ENCODE peak calls at places on chromosomes 7 and 10, in eight cellular contexts. C, L, E, S, I, X, H and U are unnamed samples.

GRCh38 chr10:10662720-10663467 is 354.8 kb upstream of the CELF2 start:
- DNase-seq in S (no peak), H (no peak), I (no peak), X (no peak), L (no peak), E (no peak), C (no peak), U (no peak)

GRCh38 chr10:97888134-97888533 is 38.5 kb downstream of the GOLGA7B start:
- DNase-seq in I (no peak), E (no peak), C (no peak), L (no peak), S (no peak), X (no peak), H (no peak), U (no peak)

GRCh38 chr10:33617381-33617780 is 282.9 kb upstream of the NRP1 start:
- DNase-seq in L (no peak), I (no peak), S (no peak), E (no peak), H (no peak), X (no peak), C (no peak), U (no peak)

GRCh38 chr10:84353052-84353803 is 24.8 kb downstream of the CCSER2 start:
- DNase-seq in H (no peak), L (no peak), E (no peak), S (no peak), C (no peak), X (no peak), I (no peak), U (no peak)

GRCh38 chr7:134128829-134129228 is 1.7 kb downstream of the LRGUK start:
- DNase-seq in E (no peak), L (no peak), X (no peak), C (no peak), H (no peak), I (no peak), S (no peak), U (no peak)

GRCh38 chr7:2403718-2404648 is 572 bp downstream of the CHST12 start:
- DNase-seq in X (no peak), C (no peak), I (no peak), S (peak), H (no peak), E (no peak), L (no peak), U (no peak)

GRCh38 chr7:18590259-18590658 is 94.7 kb downstream of the HDAC9 start:
- DNase-seq in I (no peak), H (no peak), C (no peak), E (no peak), L (no peak), X (no peak), S (no peak), U (no peak)

GRCh38 chr10:119654540-119654939 is 3.4 kb downstream of the BAG3 start:
- DNase-seq in C (no peak), H (no peak), X (no peak), S (peak), I (no peak), L (no peak), E (peak), U (peak)

GRCh38 chr7:126930166-126930565 is 322.6 kb downstream of the GRM8 start:
- DNase-seq in X (no peak), I (no peak), C (no peak), L (no peak), S (no peak), H (no peak), E (no peak), U (no peak)

GRCh38 chr7:112215787-112216186 is 9.3 kb downstream of the ZNF277 start:
- DNase-seq in L (no peak), H (no peak), C (no peak), I (no peak), X (no peak), S (no peak), E (no peak), U (no peak)

GRCh38 chr7:103879411-103879810 is 110.0 kb downstream of the RELN start:
- DNase-seq in X (no peak), E (no peak), S (no peak), C (no peak), H (no peak), L (no peak), I (no peak), U (no peak)

GRCh38 chr7:111860248-111860647 is 298.0 kb upstream of the IMMP2L start:
- DNase-seq in S (no peak), C (no peak), I (no peak), L (no peak), H (no peak), E (no peak), X (no peak), U (no peak)

GRCh38 chr10:103648951-103649532 is 155.5 kb downstream of the NEURL1 start:
- DNase-seq in L (no peak), H (no peak), C (peak), X (no peak), I (peak), E (no peak), S (no peak), U (no peak)

GRCh38 chr7:81846398-81846797 is 76.6 kb upstream of the HGF start:
- DNase-seq in S (no peak), I (no peak), E (peak), X (no peak), C (peak), H (peak), L (no peak), U (peak)

GRCh38 chr7:30212720-30213119 is 71.7 kb upstream of the ZNRF2 start:
- DNase-seq in C (no peak), X (no peak), S (no peak), E (no peak), I (no peak), L (no peak), H (no peak), U (peak)

GRCh38 chr7:39603931-39604330 is 19.4 kb upstream of the RALA start:
- DNase-seq in S (no peak), H (no peak), C (no peak), E (no peak), L (no peak), X (no peak), I (no peak), U (no peak)

GRCh38 chr10:132329565-132330485 is 2.2 kb upstream of the LRRC27 start:
- DNase-seq in L (no peak), C (peak), E (peak), X (no peak), I (no peak), H (no peak), S (no peak), U (no peak)

GRCh38 chr7:964401-965231 is 10.1 kb upstream of the ADAP1 start:
- DNase-seq in E (peak), L (no peak), C (peak), S (peak), I (no peak), X (peak), H (no peak), U (no peak)

GRCh38 chr10:72081772-72082590 is 6.4 kb downstream of the SPOCK2 start:
- DNase-seq in C (no peak), X (no peak), I (no peak), H (no peak), L (no peak), E (peak), S (no peak), U (peak)

GRCh38 chr10:31101123-31101522 is 69.5 kb upstream of the ZNF438 start:
- DNase-seq in I (no peak), S (no peak), C (peak), H (peak), L (no peak), X (no peak), E (peak), U (peak)

GRCh38 chr10:33453081-33453850 is 118.8 kb upstream of the NRP1 start:
- DNase-seq in H (no peak), X (no peak), C (peak), L (no peak), I (no peak), S (no peak), E (no peak), U (peak)

GRCh38 chr10:47179291-47179647 is 120.7 kb upstream of the GDF10 start:
- DNase-seq in L (no peak), S (peak), C (no peak), X (no peak), H (no peak), E (no peak), I (no peak), U (no peak)

GRCh38 chr7:69932034-69932628 is 333.9 kb downstream of the AUTS2 start:
- DNase-seq in L (no peak), I (no peak), C (peak), X (no peak), S (peak), E (peak), H (no peak), U (peak)

GRCh38 chr10:34906021-34906965 is 91.2 kb upstream of the PARD3 start:
- DNase-seq in X (no peak), H (no peak), E (no peak), L (no peak), S (peak), C (peak), I (no peak), U (peak)

GRCh38 chr10:90062786-90063185 is 361.4 kb downstream of the KIF20B start:
- DNase-seq in I (no peak), X (no peak), C (peak), L (no peak), H (no peak), S (no peak), E (no peak), U (no peak)

GRCh38 chr7:37322831-37323230 is 125.8 kb downstream of the ELMO1 start:
- DNase-seq in E (no peak), H (no peak), S (no peak), L (no peak), X (no peak), I (no peak), C (no peak), U (no peak)

GRCh38 chr7:113217314-113217713 is 99.0 kb upstream of the SMIM30 start:
- DNase-seq in C (peak), L (no peak), H (no peak), E (no peak), S (no peak), X (no peak), I (no peak), U (no peak)

GRCh38 chr10:5143137-5143536 is 41.8 kb downstream of the AKR1C8 start:
- DNase-seq in S (no peak), H (no peak), L (no peak), C (no peak), X (no peak), I (no peak), E (no peak), U (no peak)

GRCh38 chr10:21532694-21533576 is 1.1 kb upstream of the MLLT10 start:
- DNase-seq in C (no peak), H (no peak), I (no peak), L (no peak), X (no peak), E (peak), S (no peak), U (peak)

GRCh38 chr10:5573968-5574641 is 49.3 kb downstream of the CALML3 start:
- DNase-seq in L (no peak), S (no peak), C (no peak), H (no peak), I (no peak), E (no peak), X (no peak), U (no peak)

GRCh38 chr10:29749150-29749549 is 114.4 kb upstream of the SVIL start:
- DNase-seq in X (no peak), E (no peak), I (peak), H (no peak), S (no peak), L (no peak), C (no peak), U (no peak)

GRCh38 chr10:113438660-113439059 is 114.2 kb upstream of the HABP2 start:
- DNase-seq in S (no peak), E (no peak), L (no peak), X (no peak), H (no peak), C (peak), I (no peak), U (no peak)

GRCh38 chr7:19648791-19649190 is 60.0 kb downstream of the POLR1F start:
- DNase-seq in X (no peak), H (no peak), E (no peak), I (no peak), L (no peak), C (no peak), S (no peak), U (peak)

GRCh38 chr7:366171-366916 is 76.4 kb downstream of the FOXL3 start:
- DNase-seq in E (no peak), C (no peak), L (no peak), X (peak), I (no peak), S (no peak), H (no peak), U (peak)

GRCh38 chr7:137927386-137927785 is 74.5 kb downstream of the CREB3L2 start:
- DNase-seq in E (no peak), X (no peak), C (no peak), H (no peak), I (no peak), S (no peak), L (no peak), U (no peak)

GRCh38 chr10:128007017-128007416 is 100.1 kb downstream of the PTPRE start:
- DNase-seq in E (no peak), S (no peak), I (no peak), L (no peak), C (no peak), X (no peak), H (no peak), U (no peak)

GRCh38 chr7:46285856-46286255 is 364.8 kb upstream of the IGFBP3 start:
- DNase-seq in S (no peak), X (no peak), I (no peak), H (no peak), E (no peak), L (no peak), C (peak), U (peak)
- H3K27ac ChIP-seq in S (no peak), X (no peak), I (no peak), H (no peak), E (no peak), L (no peak), C (no peak), U (peak)

DNA sequence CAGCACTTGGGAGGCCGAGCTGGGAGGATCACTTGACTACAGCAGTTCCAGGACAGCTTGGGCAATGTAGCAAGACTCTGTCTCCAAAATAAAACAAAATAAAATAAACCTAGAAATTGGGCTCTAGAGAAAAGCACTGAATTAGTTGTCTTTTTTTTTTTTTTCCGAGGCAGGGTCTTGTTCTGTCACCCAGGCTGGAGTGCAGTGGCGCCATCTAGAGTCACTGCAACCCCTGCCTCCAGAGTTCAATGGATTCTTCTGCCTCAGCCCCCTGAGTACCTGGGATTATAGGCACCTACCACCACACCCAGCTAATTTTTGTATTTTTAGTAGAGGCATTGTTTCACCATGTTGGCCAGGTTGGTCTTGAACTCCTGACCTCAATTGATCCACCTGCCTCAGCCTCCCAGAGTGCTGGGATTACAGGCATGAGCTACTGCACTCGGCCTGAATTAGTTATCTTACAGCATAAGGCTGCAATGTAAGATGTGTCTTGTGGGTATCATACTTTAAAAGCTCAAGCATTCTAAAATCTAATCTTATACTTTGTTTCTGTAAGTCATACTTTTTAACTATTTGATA is 12.8 kb downstream of the MEIG1 start:
- DNase-seq in I (no peak), H (no peak), C (no peak), E (peak), X (peak), L (no peak), S (peak), U (no peak)
- TF ChIP-seq CTCF in I (no peak), H (peak), C (peak), E (peak), X (peak), L (peak), S (peak), U (peak)

DNA sequence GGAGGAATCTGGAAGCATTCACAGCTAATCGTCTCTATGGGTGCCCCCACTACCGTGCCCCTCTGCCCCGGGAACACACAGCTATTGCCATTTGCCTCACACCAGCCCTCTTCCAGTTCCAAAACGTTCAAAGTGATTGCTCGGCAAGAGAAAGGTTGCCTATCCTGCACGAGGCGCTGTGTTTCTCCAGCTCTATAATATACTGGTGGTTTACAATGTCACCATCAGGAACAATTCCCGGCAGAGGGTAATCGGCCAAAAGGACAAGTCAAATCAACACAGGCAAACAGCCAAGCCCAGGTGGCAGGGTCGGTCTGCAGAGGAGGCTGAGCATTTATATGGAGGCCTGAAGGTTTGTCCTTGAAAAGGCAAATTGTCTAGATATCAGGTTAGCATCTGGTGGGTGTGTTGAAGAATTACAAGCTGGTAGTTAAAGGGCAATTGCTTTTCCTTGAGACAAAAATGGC is 29.2 kb upstream of the TNS3 start:
- DNase-seq in E (peak), S (no peak), L (no peak), I (no peak), H (no peak), C (no peak), X (no peak), U (no peak)
- H3K27ac ChIP-seq in E (peak), S (no peak), L (no peak), I (no peak), H (no peak), C (no peak), X (no peak), U (no peak)

GRCh38 chr10:116702165-116702564 is 40.2 kb downstream of the HSPA12A start:
- DNase-seq in L (no peak), I (no peak), H (no peak), X (no peak), E (no peak), S (no peak), C (no peak), U (no peak)

GRCh38 chr10:116707981-116708380 is 34.4 kb downstream of the HSPA12A start:
- DNase-seq in L (no peak), I (no peak), C (no peak), H (no peak), S (peak), E (no peak), X (no peak), U (no peak)

GRCh38 chr10:116706281-116706680 is 36.1 kb downstream of the HSPA12A start:
- DNase-seq in I (no peak), X (no peak), S (peak), E (no peak), C (no peak), H (no peak), L (no peak), U (no peak)

GRCh38 chr10:116705498-116705897 is 36.9 kb downstream of the HSPA12A start:
- DNase-seq in S (peak), E (no peak), X (no peak), H (no peak), I (no peak), L (no peak), C (no peak), U (no peak)

DNA sequence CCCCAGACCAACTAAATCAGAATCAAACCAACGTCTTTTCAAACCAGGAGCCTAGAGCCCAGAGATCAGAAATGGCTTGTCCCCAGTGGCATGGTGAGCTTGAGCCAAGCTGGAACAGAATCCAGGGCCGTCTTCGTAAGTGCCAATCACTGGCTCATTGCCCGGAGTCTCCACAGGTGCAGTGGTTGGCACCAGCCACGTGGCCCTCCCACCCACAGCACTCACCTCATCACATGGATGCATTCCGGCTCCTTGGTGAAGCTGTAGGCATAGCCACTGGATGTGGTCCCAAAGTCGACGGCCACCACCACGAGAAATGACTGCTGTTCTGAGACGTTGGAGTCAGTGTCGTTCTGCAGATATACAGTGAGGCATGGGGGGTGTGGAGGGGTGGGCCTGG is 37.4 kb downstream of the HSPA12A start:
- DNase-seq in L (no peak), C (no peak), I (no peak), H (no peak), X (no peak), S (peak), E (no peak), U (no peak)
- TF ChIP-seq CTCF in L (no peak), C (no peak), I (no peak), H (no peak), X (no peak), S (no peak), E (no peak), U (no peak)

GRCh38 chr7:28183627-28184026 is 3.0 kb upstream of the JAZF1 start:
- DNase-seq in I (no peak), X (no peak), S (no peak), H (no peak), L (no peak), C (no peak), E (no peak), U (no peak)
- H3K27ac ChIP-seq in I (no peak), X (no peak), S (no peak), H (no peak), L (no peak), C (no peak), E (no peak), U (no peak)